ENCODE peak calls at places on chromosomes 5 and 9, in eight cellular contexts. W is BE2C, E is EL, Q is HFF-Myc, A is neural progenitor cell, P is HTR-8/SVneo, T is breast epithelium, U is colonic mucosa. R is an unnamed sample.

GRCh38 chr9:133735415-133735775 is 2.8 kb downstream of the SARDH start:
- DNase-seq in E (no peak), W (no peak), U (no peak), P (no peak), Q (no peak), A (peak), T (no peak), R (no peak)

GRCh38 chr9:6538666-6539071 is 106.9 kb downstream of the GLDC start:
- DNase-seq in Q (no peak), W (peak), P (no peak), A (no peak), T (no peak), E (peak), U (no peak), R (no peak)

GRCh38 chr5:78972654-78973428 is 12.3 kb downstream of the ARSB start:
- DNase-seq in A (no peak), U (peak), P (no peak), Q (peak), E (peak), T (no peak), W (peak), R (no peak)

GRCh38 chr5:95518417-95518816 is 36.4 kb downstream of the SKIC3 start:
- DNase-seq in U (no peak), Q (no peak), E (no peak), A (no peak), P (no peak), T (no peak), W (no peak), R (no peak)

GRCh38 chr5:94613583-94613982 is 4.8 kb downstream of the KIAA0825 start:
- DNase-seq in P (no peak), Q (no peak), W (peak), U (no peak), A (peak), E (peak), T (no peak), R (no peak)

GRCh38 chr9:131847665-131848354 is 107.9 kb upstream of the RAPGEF1 start:
- DNase-seq in A (no peak), E (no peak), U (no peak), P (no peak), W (no peak), Q (no peak), T (no peak), R (no peak)

GRCh38 chr5:38208782-38209378 is 49.5 kb upstream of the EGFLAM start:
- DNase-seq in E (peak), T (no peak), U (no peak), A (peak), Q (peak), W (peak), P (peak), R (peak)

GRCh38 chr9:92293075-92293354 is 482 bp downstream of the IARS1 start:
- DNase-seq in W (no peak), U (no peak), P (no peak), A (no peak), T (no peak), E (no peak), Q (no peak), R (no peak)

GRCh38 chr9:91727316-91727861 is 222.6 kb downstream of the ROR2 start:
- DNase-seq in A (peak), U (no peak), P (peak), Q (no peak), W (peak), T (no peak), E (peak), R (peak)

R was measured in kidney glomerular epithelial cell.